ENCODE peak calls at places on chromosome X, in four cellular contexts. X is A549, U is right cardiac atrium, P is neural progenitor cell. A is an unnamed sample. For H3K4me1, the result is how much of the 10 kb centered on the place peaks cover.

GRCh38 chrX:25158635-25159034 is 142.9 kb upstream of the ARX start:
- DNase-seq in P (no peak), X (no peak), U (no peak), A (peak)

GRCh38 chrX:115625577-115626301 is 64.8 kb downstream of the PLS3 start:
- DNase-seq in U (no peak), X (no peak), P (peak), A (peak)

GRCh38 chrX:110394653-110395052 is 36.0 kb downstream of the RTL9 start:
- DNase-seq in P (no peak), U (no peak), X (no peak), A (peak)

GRCh38 chrX:84047339-84047738 is 140.7 kb downstream of the RPS6KA6 start:
- DNase-seq in U (no peak), X (no peak), P (no peak), A (no peak)

GRCh38 chrX:103415068-103415467 is 38.7 kb downstream of the BEX3 start:
- DNase-seq in U (no peak), P (no peak), X (no peak), A (no peak)

GRCh38 chrX:150542846-150543229 is 25.6 kb upstream of the MTM1 start:
- DNase-seq in U (no peak), X (no peak), P (no peak), A (no peak)

GRCh38 chrX:18428006-18428405 is 2.6 kb downstream of the CDKL5 start:
- DNase-seq in U (no peak), X (no peak), P (no peak), A (no peak)

GRCh38 chrX:106300239-106300638 is 132.1 kb downstream of the PWWP3B start:
- DNase-seq in X (no peak), P (no peak), U (no peak), A (peak)

GRCh38 chrX:155563099-155563498 is 49.7 kb downstream of the TMLHE start:
- DNase-seq in X (no peak), P (no peak), U (no peak), A (no peak)

GRCh38 chrX:80846247-80846646 is 36.6 kb upstream of the BRWD3 start:
- DNase-seq in P (no peak), X (no peak), U (no peak), A (no peak)

GRCh38 chrX:104319346-104319745 is 64.6 kb upstream of the ESX1 start:
- DNase-seq in U (no peak), P (no peak), X (no peak), A (no peak)

GRCh38 chrX:11908371-11908770 is 150.3 kb downstream of the MSL3 start:
- DNase-seq in P (peak), X (peak), U (no peak), A (peak)

GRCh38 chrX:109856974-109857373 is 123.9 kb upstream of the ACSL4 start:
- DNase-seq in P (peak), X (peak), U (no peak), A (no peak)

GRCh38 chrX:103063918-103064434 is at the start of gene BEX1:
- DNase-seq in U (peak), X (no peak), P (peak), A (peak)

GRCh38 chrX:97374266-97374665 is 490.6 kb downstream of the RPA4 start:
- DNase-seq in U (no peak), X (no peak), P (no peak), A (no peak)

DNA sequence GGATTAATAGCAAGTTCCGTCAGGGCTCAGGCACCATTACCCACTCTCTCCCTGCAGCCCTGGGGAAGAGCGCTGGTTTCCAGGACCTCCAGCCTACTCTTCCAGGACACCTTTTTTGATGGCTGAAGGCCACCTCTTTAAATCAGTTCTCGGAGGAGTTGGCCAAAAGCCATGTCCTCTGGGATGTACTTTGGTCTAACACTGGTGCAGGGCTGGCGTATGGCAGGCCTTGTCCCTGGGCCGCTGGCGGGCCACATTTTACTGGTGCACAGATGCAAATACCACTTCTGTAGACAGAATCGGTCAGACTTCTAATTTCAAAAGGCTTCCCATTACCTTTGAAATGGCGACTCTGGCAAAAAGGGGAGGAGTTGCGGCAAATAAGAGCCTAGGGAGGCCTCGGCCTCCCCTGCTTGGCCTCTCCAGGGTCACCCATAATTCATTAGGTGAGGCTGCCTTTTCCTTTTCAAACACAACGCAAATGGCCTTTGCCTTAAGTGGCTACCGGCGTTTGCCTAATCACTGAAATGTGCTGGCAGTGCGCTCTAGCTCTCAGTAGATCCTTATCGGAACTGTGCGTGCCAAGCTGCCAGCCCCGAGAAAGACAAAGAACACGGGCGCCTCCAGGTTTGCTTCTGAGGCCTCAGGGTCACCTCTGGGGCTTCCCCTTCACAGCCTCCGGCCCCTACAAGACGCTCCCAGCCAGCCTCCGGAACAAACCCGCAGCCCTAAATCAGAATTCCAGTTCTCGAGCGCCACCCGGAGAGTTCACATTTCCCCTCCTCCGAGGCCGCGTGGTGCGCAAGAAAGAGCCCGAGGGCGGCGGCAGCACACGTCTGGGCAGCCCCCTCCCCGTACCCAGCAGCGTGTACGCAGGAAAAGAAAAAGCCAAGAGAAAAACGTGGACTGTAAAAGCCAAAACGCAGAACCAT is 76.2 kb upstream of the BCOR start:
- DNase-seq in P (peak), X (no peak), U (peak), A (no peak)
- H3K4me1 ChIP-seq in P (under half), X (under half), U (under half), A (under half)

GRCh38 chrX:367866-368265 is 18.8 kb downstream of the PPP2R3B start:
- DNase-seq in X (no peak), P (peak), U (peak), A (no peak)
- H3K27ac ChIP-seq in X (no peak), P (no peak), U (peak), A (no peak)

GRCh38 chrX:153929576-153929975 is 3.5 kb upstream of the ARHGAP4 start:
- DNase-seq in U (no peak), P (no peak), X (no peak), A (no peak)

GRCh38 chrX:153931748-153932147 is 3.1 kb downstream of the NAA10 start:
- DNase-seq in P (no peak), X (no peak), U (no peak), A (no peak)

GRCh38 chrX:153932220-153932915 is 2.5 kb downstream of the NAA10 start:
- DNase-seq in X (no peak), P (no peak), U (no peak), A (no peak)

GRCh38 chrX:153930011-153930910 is 4.2 kb upstream of the ARHGAP4 start:
- DNase-seq in X (no peak), U (no peak), P (no peak), A (no peak)

DNA sequence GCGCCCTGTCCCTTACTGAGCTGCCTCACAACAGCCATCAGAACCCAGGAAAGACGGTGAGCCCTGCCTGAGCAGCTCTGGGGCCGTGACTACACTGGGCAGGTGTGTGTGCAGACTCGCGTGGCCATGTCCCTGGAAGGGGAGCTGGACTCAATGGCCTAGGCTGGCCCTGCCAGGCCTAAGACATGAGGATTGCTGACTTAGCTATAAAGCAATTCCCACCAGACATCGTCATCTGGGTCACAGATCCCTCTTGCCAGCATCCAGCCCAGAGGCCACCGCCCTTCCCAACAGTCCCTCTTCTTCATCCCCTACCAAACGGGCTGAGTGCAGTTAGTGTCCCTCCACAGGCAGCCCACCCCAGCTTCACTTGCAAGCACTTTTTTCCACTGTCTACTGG is 3.7 kb downstream of the NAA10 start:
- DNase-seq in X (no peak), P (no peak), U (no peak), A (no peak)
- H3K4me1 ChIP-seq in X (under half), P (under half), U (under half), A (under half)

GRCh38 chrX:72006461-72006860 is 95.8 kb downstream of the NHSL2 start:
- DNase-seq in U (no peak), X (no peak), P (no peak), A (no peak)

GRCh38 chrX:72005046-72005445 is 94.4 kb downstream of the NHSL2 start:
- DNase-seq in U (no peak), X (no peak), P (no peak), A (no peak)

GRCh38 chrX:72002886-72003285 is 92.2 kb downstream of the NHSL2 start:
- DNase-seq in P (no peak), U (no peak), X (no peak), A (no peak)

GRCh38 chrX:72001906-72002305 is 91.3 kb downstream of the NHSL2 start:
- DNase-seq in P (no peak), X (no peak), U (no peak), A (no peak)

DNA sequence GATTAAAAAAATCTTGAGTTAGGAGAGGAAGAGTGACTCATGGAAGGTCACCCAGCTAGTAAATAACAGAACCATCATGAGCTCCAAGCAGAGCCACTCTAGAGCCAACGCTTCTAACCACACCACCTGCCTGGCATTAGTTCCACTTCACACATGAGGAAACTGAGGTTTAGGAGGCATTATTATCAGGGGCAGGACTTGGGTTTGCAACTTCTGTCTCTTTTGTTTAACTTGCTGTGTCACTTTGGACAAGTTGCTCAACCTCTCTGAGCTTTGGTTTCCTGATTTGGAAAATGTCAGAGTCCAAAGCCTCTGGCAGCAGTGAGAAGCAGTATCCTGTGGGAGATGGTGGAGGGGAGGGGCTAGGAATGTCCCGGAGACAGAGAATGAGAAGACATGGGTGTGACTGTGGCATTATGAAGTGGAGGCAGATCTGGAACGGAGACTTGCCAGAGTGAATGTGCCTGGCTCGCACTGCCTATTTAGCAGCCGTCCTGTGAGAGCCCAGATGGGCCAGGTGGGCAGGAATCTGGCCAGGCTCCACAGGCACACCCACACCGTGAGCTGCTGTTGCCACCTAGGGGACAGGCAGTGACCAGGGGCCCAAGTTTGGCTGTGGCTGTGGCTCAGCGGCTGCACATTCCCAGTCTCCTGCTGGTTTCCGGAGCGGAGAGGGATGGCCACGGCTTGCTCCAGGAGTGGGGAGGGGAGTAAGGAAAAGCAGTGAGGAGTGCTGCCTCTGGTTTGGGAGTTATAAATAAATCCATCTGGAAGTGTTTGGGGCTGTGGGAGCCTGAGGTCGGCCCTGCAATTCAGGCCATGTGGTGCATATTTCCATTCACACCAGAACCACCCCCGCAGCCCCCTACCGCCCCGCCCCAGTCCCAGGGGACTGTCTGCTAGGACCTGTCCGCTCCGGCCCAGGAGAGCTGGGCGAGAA is 93.4 kb downstream of the NHSL2 start:
- DNase-seq in U (peak), X (no peak), P (peak), A (no peak)
- H3K27ac ChIP-seq in U (peak), X (peak), P (no peak), A (no peak)

DNA sequence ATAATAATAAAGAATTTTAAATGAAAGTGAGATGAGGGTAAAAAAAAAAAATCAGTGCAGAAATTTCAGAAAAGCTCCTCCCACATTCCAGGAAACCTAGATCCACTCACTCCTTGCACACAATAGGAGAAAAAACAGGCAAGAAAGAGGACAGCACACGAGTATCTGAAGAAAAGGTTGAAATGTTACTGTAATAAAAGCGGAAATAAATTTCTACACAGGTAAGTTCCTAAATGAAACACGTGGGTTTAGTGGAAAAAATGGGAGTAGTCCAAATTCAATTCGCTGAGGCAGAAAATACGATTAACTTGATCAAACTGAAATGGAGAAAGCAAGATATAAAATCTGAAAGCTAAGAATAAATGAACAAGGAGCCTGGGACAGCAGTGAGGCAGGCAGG is 2.0 kb upstream of the ACE2 start:
- DNase-seq in P (no peak), U (no peak), X (no peak), A (no peak)
- H3K4me1 ChIP-seq in P (under half), U (under half), X (under half), A (under half)

DNA sequence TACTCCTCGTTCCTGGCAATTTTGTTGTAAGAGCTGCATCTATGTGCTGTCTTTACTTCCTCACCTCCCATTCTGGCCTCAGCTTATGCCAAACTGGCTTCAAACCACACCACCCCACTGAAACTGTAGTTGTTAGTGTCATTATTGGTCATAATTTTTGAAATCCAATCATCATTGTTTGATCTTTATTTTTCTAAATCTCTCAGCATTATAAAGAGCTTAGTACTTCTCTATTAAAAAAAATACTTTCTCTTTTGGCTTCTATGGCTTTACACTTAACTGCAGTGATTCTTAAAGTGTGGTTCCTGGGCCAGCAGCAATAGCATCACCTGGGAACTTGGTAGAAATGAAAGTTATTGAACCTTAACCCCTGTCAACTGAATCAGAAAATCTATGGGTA is 83.5 kb upstream of the GRPR start:
- DNase-seq in X (no peak), P (no peak), U (no peak), A (no peak)
- H3K27ac ChIP-seq in X (no peak), P (no peak), U (no peak), A (no peak)

GRCh38 chrX:40170830-40171512 is 73.2 kb upstream of the BCOR start:
- DNase-seq in X (no peak), P (peak), U (peak), A (no peak)
- H3K4me1 ChIP-seq in X (under half), P (under half), U (under half), A (under half)

GRCh38 chrX:37409278-37409677 is 60.1 kb downstream of the PRRG1 start:
- DNase-seq in U (no peak), X (no peak), P (no peak), A (no peak)

GRCh38 chrX:37407736-37408135 is 58.6 kb downstream of the PRRG1 start:
- DNase-seq in P (no peak), X (no peak), U (no peak), A (no peak)

GRCh38 chrX:37405954-37406353 is 56.8 kb downstream of the PRRG1 start:
- DNase-seq in X (no peak), P (no peak), U (no peak), A (no peak)
- H3K27ac ChIP-seq in X (no peak), P (no peak), U (no peak), A (no peak)

GRCh38 chrX:148265829-148266228 is 234.6 kb upstream of the AFF2 start:
- DNase-seq in P (no peak), U (no peak), X (no peak), A (no peak)

GRCh38 chrX:148271263-148271662 is 229.2 kb upstream of the AFF2 start:
- DNase-seq in X (no peak), U (no peak), P (no peak), A (no peak)

GRCh38 chrX:148269513-148269912 is 230.9 kb upstream of the AFF2 start:
- DNase-seq in U (no peak), X (no peak), P (no peak), A (no peak)

GRCh38 chrX:148268646-148269045 is 231.8 kb upstream of the AFF2 start:
- DNase-seq in X (no peak), P (no peak), U (no peak), A (no peak)

DNA sequence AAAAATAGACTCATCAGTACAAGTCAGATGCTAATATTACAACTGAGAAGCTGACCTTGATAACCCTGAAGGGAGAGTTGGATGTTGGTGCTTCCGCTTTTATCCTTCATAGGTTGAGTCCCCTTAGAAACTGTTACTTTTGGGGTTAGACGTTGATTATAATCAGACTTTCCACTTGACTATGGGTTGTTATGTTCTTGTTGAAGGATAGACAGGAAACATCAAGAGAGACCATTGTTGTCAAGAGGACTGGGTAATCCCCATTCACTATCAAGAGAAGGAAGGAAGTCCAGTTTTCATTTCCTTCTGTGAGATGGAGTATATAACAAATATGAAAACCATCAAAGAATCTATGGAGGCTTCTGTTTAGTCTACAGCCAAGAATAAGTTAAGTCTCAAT is 229.9 kb upstream of the AFF2 start:
- DNase-seq in U (no peak), P (no peak), X (no peak), A (no peak)
- H3K4me1 ChIP-seq in U (under half), P (under half), X (under half), A (under half)

A was measured in foreskin keratinocyte.